ENCODE peak calls at places on chromosomes 5 and 9, in eight cellular contexts. U is IMR-90, W is adrenal gland, T is right lobe of liver, H is heart left ventricle, F is lower leg skin, R is A549, B is H54. I is an unnamed sample.

GRCh38 chr9:121527371-121527770 is 27.7 kb upstream of the GGTA1 start:
- DNase-seq in U (no peak), W (no peak), T (no peak), H (no peak), F (no peak), R (no peak), B (no peak), I (no peak)

GRCh38 chr5:51882647-51883046 is 499.4 kb downstream of the ISL1 start:
- DNase-seq in U (no peak), W (no peak), T (no peak), H (no peak), F (no peak), R (no peak), B (no peak), I (no peak)

GRCh38 chr5:124419531-124419930 is 326.9 kb downstream of the ZNF608 start:
- DNase-seq in U (no peak), W (no peak), T (no peak), H (no peak), F (no peak), R (no peak), B (no peak), I (no peak)

GRCh38 chr9:114031948-114032688 is 46.0 kb downstream of the AMBP start:
- DNase-seq in U (no peak), W (no peak), T (peak), H (no peak), F (peak), R (no peak), B (no peak), I (no peak)

GRCh38 chr5:136133416-136134383 is 1.1 kb downstream of the SMAD5 start:
- DNase-seq in U (peak), W (peak), T (peak), H (peak), F (peak), R (peak), B (peak), I (peak)

GRCh38 chr5:969421-969839 is 39.2 kb upstream of the NKD2 start:
- DNase-seq in U (peak), W (no peak), T (no peak), H (no peak), F (peak), R (no peak), B (no peak), I (no peak)

GRCh38 chr9:93189369-93190132 is 5.6 kb downstream of the WNK2 start:
- DNase-seq in U (no peak), W (no peak), T (no peak), H (no peak), F (no peak), R (no peak), B (no peak), I (no peak)

GRCh38 chr5:5192681-5193080 is 52.6 kb downstream of the ADAMTS16 start:
- DNase-seq in U (no peak), W (no peak), T (no peak), H (no peak), F (no peak), R (no peak), B (no peak), I (no peak)

GRCh38 chr5:178590141-178590923 is at the start of gene COL23A1:
- DNase-seq in U (peak), W (peak), T (peak), H (peak), F (peak), R (no peak), B (no peak), I (peak)

GRCh38 chr5:141039517-141039916 is 11.7 kb upstream of the PCDHB1 start:
- DNase-seq in U (no peak), W (no peak), T (no peak), H (no peak), F (no peak), R (no peak), B (no peak), I (no peak)

GRCh38 chr5:158629591-158630312 is 470.0 kb downstream of the EBF1 start:
- DNase-seq in U (no peak), W (no peak), T (no peak), H (no peak), F (no peak), R (no peak), B (no peak), I (no peak)

GRCh38 chr5:112418412-112419049 is 546 bp downstream of the EPB41L4A start:
- DNase-seq in U (no peak), W (no peak), T (peak), H (peak), F (no peak), R (no peak), B (no peak), I (no peak)

GRCh38 chr5:179222246-179223017 is 122.8 kb downstream of the ADAMTS2 start:
- DNase-seq in U (no peak), W (no peak), T (no peak), H (no peak), F (no peak), R (no peak), B (no peak), I (no peak)

GRCh38 chr9:90891656-90892055 is 90.0 kb downstream of the SYK start:
- DNase-seq in U (peak), W (no peak), T (no peak), H (no peak), F (peak), R (no peak), B (no peak), I (no peak)

GRCh38 chr9:114911167-114911821 is 19.1 kb downstream of the TNFSF8 start:
- DNase-seq in U (peak), W (peak), T (no peak), H (no peak), F (no peak), R (peak), B (peak), I (no peak)

GRCh38 chr9:98791147-98792095 is 4.9 kb downstream of the ANKS6 start:
- DNase-seq in U (peak), W (peak), T (peak), H (peak), F (peak), R (peak), B (peak), I (peak)

GRCh38 chr9:113524460-113524859 is 60.9 kb downstream of the RGS3 start:
- DNase-seq in U (no peak), W (no peak), T (no peak), H (no peak), F (no peak), R (no peak), B (no peak), I (no peak)

GRCh38 chr9:2742214-2742613 is 24.9 kb downstream of the KCNV2 start:
- DNase-seq in U (no peak), W (no peak), T (no peak), H (no peak), F (no peak), R (no peak), B (no peak), I (no peak)

GRCh38 chr9:132249123-132249522 is 87.3 kb downstream of the NTNG2 start:
- DNase-seq in U (no peak), W (no peak), T (peak), H (no peak), F (no peak), R (no peak), B (no peak), I (no peak)

GRCh38 chr5:14143843-14144585 is 872 bp downstream of the TRIO start:
- DNase-seq in U (no peak), W (peak), T (peak), H (peak), F (peak), R (no peak), B (no peak), I (peak)

GRCh38 chr9:73575661-73576060 is 424.0 kb downstream of the ANXA1 start:
- DNase-seq in U (no peak), W (no peak), T (no peak), H (no peak), F (no peak), R (no peak), B (no peak), I (no peak)
- TF ChIP-seq POLR2A in U (no peak), W (no peak), T (no peak), H (no peak), F (no peak), R (no peak), B (no peak), I (no peak)

GRCh38 chr5:74421365-74421764 is 219.2 kb downstream of the ENC1 start:
- DNase-seq in U (no peak), W (no peak), T (no peak), H (no peak), F (no peak), R (no peak), B (no peak), I (no peak)

GRCh38 chr5:74423383-74423782 is 217.1 kb downstream of the ENC1 start:
- DNase-seq in U (no peak), W (no peak), T (no peak), H (no peak), F (no peak), R (no peak), B (no peak), I (no peak)

GRCh38 chr5:74422030-74422429 is 218.5 kb downstream of the ENC1 start:
- DNase-seq in U (no peak), W (no peak), T (no peak), H (no peak), F (no peak), R (no peak), B (no peak), I (no peak)

GRCh38 chr5:74424162-74424868 is 216.2 kb downstream of the ENC1 start:
- DNase-seq in U (no peak), W (no peak), T (peak), H (no peak), F (no peak), R (no peak), B (no peak), I (peak)

GRCh38 chr5:74422671-74423070 is 217.9 kb downstream of the ENC1 start:
- DNase-seq in U (no peak), W (no peak), T (no peak), H (no peak), F (no peak), R (no peak), B (no peak), I (no peak)
- TF ChIP-seq POLR2A in U (no peak), W (no peak), T (no peak), H (no peak), F (no peak), R (no peak), B (no peak), I (no peak)

DNA sequence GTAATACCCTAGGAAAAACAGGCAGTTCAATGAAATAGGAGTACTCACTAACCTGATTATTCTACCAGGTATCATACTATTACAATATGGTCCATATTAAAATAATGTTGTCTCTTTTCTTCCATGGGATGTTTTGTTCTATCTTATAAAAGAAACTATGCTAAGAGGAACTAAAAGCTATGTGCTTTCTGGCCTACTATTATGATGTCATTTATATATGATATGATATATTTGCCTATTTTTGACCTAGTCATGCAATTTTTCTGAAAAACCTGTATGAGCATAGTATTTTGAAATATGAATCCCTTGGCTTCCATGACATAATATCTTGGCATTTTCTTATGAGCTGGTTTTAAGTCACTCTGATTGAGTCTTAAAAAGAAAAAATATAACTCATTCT is 60.7 kb downstream of the MAN2A1 start:
- DNase-seq in U (no peak), W (no peak), T (no peak), H (no peak), F (no peak), R (no peak), B (no peak), I (no peak)
- TF ChIP-seq POLR2A in U (no peak), W (no peak), T (no peak), H (no peak), F (no peak), R (no peak), B (no peak), I (no peak)

DNA sequence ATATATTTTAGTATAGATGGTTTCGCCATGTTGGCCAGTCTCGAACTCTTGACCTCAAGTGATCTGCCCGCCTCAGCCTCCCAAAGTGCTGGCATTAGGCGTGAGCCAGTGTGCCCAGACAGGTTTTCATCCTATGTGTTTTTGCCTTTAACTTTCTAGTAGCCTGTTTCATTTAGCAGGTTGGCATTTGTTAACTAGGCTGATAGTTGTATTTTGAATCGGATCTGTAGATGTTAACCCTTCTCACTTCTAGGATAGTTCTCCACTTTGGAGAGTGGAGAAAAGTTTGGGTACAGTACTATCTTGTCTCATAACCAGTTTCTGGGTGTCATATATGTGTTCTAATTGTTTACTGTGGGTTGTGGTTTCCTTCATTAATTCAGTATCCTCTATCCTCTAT is 7.3 kb upstream of the FGF18 start:
- DNase-seq in U (no peak), W (no peak), T (no peak), H (no peak), F (no peak), R (no peak), B (no peak), I (no peak)
- TF ChIP-seq POLR2A in U (no peak), W (no peak), T (no peak), H (no peak), F (no peak), R (no peak), B (no peak), I (no peak)

DNA sequence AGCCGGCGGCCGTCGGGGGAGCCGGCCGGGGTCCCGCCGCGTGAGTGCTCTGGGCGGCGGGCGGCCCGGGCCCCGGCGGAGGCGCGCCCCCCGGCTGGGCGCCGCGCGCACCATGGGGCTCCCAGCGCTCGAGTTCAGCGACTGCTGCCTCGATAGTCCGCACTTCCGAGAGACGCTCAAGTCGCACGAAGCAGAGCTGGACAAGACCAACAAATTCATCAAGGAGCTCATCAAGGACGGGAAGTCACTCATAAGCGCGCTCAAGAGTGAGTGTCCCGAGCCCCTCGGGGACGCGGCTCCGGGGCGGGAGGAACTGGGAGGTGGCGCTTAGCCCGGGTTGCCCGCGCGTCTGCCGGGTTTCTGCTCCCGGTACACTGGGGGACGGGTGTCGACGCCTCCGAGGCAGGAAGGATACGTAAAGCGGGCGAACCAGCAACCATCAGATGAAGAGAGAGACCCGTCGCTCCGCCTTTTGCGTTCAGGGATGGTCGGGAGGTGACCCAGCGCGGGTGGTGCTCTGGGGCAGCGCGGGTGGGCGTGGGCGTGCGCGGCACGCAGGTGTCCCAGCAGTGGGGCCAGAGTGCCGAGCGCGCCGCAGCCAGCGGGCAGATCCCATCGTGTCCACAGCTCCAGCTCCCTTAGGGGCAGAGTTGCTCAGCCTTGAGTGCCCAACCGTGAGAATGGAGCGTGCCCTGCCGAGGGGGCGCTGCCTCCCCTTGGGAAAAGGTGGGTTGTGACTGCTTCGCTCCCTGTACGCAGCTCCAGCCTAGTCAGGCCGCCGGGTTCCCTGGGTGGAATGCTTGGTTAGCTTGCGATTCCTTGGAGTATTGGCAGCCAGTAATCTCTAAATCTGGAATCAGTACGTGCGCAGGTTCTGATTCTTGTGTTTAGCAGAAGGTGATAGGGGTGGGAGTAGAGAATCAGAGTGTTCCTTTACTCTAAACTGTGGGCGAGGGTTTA is 753 bp downstream of the ARHGAP26 start:
- DNase-seq in U (no peak), W (peak), T (peak), H (peak), F (peak), R (peak), B (peak), I (peak)
- TF ChIP-seq POLR2A in U (no peak), W (no peak), T (no peak), H (no peak), F (no peak), R (no peak), B (peak), I (no peak)

GRCh38 chr5:61322738-61323429 is 9.2 kb upstream of the ZSWIM6 start:
- DNase-seq in U (peak), W (peak), T (peak), H (peak), F (no peak), R (no peak), B (no peak), I (peak)
- TF ChIP-seq POLR2A in U (no peak), W (no peak), T (no peak), H (no peak), F (no peak), R (no peak), B (no peak), I (no peak)

GRCh38 chr9:5470816-5471215 is 20.5 kb downstream of the CD274 start:
- DNase-seq in U (no peak), W (no peak), T (no peak), H (no peak), F (no peak), R (no peak), B (no peak), I (no peak)

GRCh38 chr9:5466776-5467175 is 16.4 kb downstream of the CD274 start:
- DNase-seq in U (no peak), W (no peak), T (no peak), H (no peak), F (no peak), R (no peak), B (no peak), I (no peak)

GRCh38 chr9:5468850-5469249 is 18.5 kb downstream of the CD274 start:
- DNase-seq in U (peak), W (no peak), T (no peak), H (no peak), F (no peak), R (no peak), B (no peak), I (no peak)

DNA sequence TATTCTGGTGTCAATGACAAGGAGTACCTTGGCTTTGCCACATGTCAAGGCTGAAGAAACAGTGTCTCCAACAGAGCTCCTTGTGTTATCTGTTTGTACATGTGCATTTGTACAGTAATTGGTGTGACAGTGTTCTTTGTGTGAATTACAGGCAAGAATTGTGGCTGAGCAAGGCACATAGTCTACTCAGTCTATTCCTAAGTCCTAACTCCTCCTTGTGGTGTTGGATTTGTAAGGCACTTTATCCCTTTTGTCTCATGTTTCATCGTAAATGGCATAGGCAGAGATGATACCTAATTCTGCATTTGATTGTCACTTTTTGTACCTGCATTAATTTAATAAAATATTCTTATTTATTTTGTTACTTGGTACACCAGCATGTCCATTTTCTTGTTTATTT is 19.8 kb downstream of the CD274 start:
- DNase-seq in U (no peak), W (no peak), T (no peak), H (no peak), F (no peak), R (no peak), B (no peak), I (no peak)
- TF ChIP-seq POLR2A in U (no peak), W (no peak), T (no peak), H (no peak), F (no peak), R (no peak), B (no peak), I (no peak)

GRCh38 chr5:78726556-78726955 is 78.0 kb upstream of the LHFPL2 start:
- DNase-seq in U (peak), W (no peak), T (no peak), H (no peak), F (no peak), R (no peak), B (no peak), I (no peak)

GRCh38 chr5:78726003-78726402 is 77.4 kb upstream of the LHFPL2 start:
- DNase-seq in U (no peak), W (no peak), T (no peak), H (no peak), F (no peak), R (no peak), B (no peak), I (no peak)

GRCh38 chr5:78731884-78732283 is 83.3 kb upstream of the LHFPL2 start:
- DNase-seq in U (peak), W (no peak), T (no peak), H (no peak), F (no peak), R (no peak), B (no peak), I (no peak)

GRCh38 chr5:78730300-78731094 is 81.9 kb upstream of the LHFPL2 start:
- DNase-seq in U (no peak), W (no peak), T (no peak), H (no peak), F (no peak), R (no peak), B (no peak), I (no peak)

GRCh38 chr5:78727786-78728761 is 79.5 kb upstream of the LHFPL2 start:
- DNase-seq in U (no peak), W (no peak), T (peak), H (no peak), F (no peak), R (peak), B (no peak), I (no peak)
- TF ChIP-seq POLR2A in U (no peak), W (no peak), T (no peak), H (no peak), F (no peak), R (no peak), B (no peak), I (no peak)